ENCODE peak calls at places on chromosome 18, in six cellular contexts. One of them, this sample, is unnamed.

GRCh38 chr18:55499526-55499925 is 88.5 kb downstream of the TCF4 start:
- DNase-seq in heart right ventricle: no peak
- DNase-seq in AG10803: no peak
- DNase-seq in fibroblast of the aortic adventitia: no peak
- DNase-seq in heart left ventricle: no peak
- DNase-seq in fibroblast of lung: no peak
- DNase-seq in this sample: no peak

GRCh38 chr18:48734460-48734859 is 195.6 kb downstream of the CTIF start:
- DNase-seq in AG10803: no peak
- DNase-seq in heart left ventricle: no peak
- DNase-seq in fibroblast of the aortic adventitia: no peak
- DNase-seq in heart right ventricle: no peak
- DNase-seq in fibroblast of lung: no peak
- DNase-seq in this sample: no peak

GRCh38 chr18:32920796-32921787 is 148.3 kb upstream of the KLHL14 start:
- DNase-seq in fibroblast of lung: peak
- DNase-seq in heart left ventricle: no peak
- DNase-seq in heart right ventricle: no peak
- DNase-seq in fibroblast of the aortic adventitia: peak
- DNase-seq in AG10803: peak
- DNase-seq in this sample: peak

GRCh38 chr18:24810561-24810960 is 350.1 kb downstream of the HRH4 start:
- DNase-seq in fibroblast of lung: no peak
- DNase-seq in AG10803: no peak
- DNase-seq in heart left ventricle: no peak
- DNase-seq in heart right ventricle: no peak
- DNase-seq in fibroblast of the aortic adventitia: no peak
- DNase-seq in this sample: no peak

GRCh38 chr18:79681484-79682387 is 2.1 kb downstream of the CTDP1 start:
- DNase-seq in fibroblast of lung: no peak
- DNase-seq in AG10803: no peak
- DNase-seq in heart left ventricle: no peak
- DNase-seq in fibroblast of the aortic adventitia: no peak
- DNase-seq in heart right ventricle: no peak
- DNase-seq in this sample: no peak

GRCh38 chr18:41338341-41338740 is 616.7 kb upstream of the PIK3C3 start:
- DNase-seq in heart right ventricle: no peak
- DNase-seq in fibroblast of lung: no peak
- DNase-seq in heart left ventricle: no peak
- DNase-seq in AG10803: no peak
- DNase-seq in fibroblast of the aortic adventitia: no peak
- DNase-seq in this sample: no peak

GRCh38 chr18:72086421-72086820 is 457.7 kb downstream of the CBLN2 start:
- DNase-seq in heart right ventricle: no peak
- DNase-seq in AG10803: no peak
- DNase-seq in heart left ventricle: no peak
- DNase-seq in fibroblast of lung: peak
- DNase-seq in fibroblast of the aortic adventitia: peak
- DNase-seq in this sample: peak

GRCh38 chr18:3162181-3162580 is 57.6 kb downstream of the MYOM1 start:
- DNase-seq in fibroblast of the aortic adventitia: no peak
- DNase-seq in heart left ventricle: no peak
- DNase-seq in fibroblast of lung: no peak
- DNase-seq in heart right ventricle: no peak
- DNase-seq in AG10803: no peak
- DNase-seq in this sample: no peak

GRCh38 chr18:48735070-48735676 is 196.3 kb downstream of the CTIF start:
- DNase-seq in fibroblast of the aortic adventitia: no peak
- DNase-seq in fibroblast of lung: no peak
- DNase-seq in heart right ventricle: no peak
- DNase-seq in heart left ventricle: no peak
- DNase-seq in AG10803: no peak
- DNase-seq in this sample: no peak

GRCh38 chr18:54647176-54647575 is 56.1 kb downstream of the DYNAP start:
- DNase-seq in fibroblast of lung: peak
- DNase-seq in heart right ventricle: no peak
- DNase-seq in heart left ventricle: no peak
- DNase-seq in fibroblast of the aortic adventitia: peak
- DNase-seq in AG10803: no peak
- DNase-seq in this sample: peak

GRCh38 chr18:71221405-71221804 is 932.6 kb downstream of the SOCS6 start:
- DNase-seq in AG10803: no peak
- DNase-seq in heart right ventricle: no peak
- DNase-seq in fibroblast of lung: no peak
- DNase-seq in fibroblast of the aortic adventitia: no peak
- DNase-seq in heart left ventricle: no peak
- DNase-seq in this sample: no peak

GRCh38 chr18:24470805-24471204 is 10.4 kb downstream of the HRH4 start:
- DNase-seq in heart left ventricle: no peak
- DNase-seq in fibroblast of lung: no peak
- DNase-seq in fibroblast of the aortic adventitia: no peak
- DNase-seq in AG10803: no peak
- DNase-seq in heart right ventricle: no peak
- DNase-seq in this sample: no peak

GRCh38 chr18:11500153-11501122 is 109.0 kb upstream of the SLC35G4 start:
- DNase-seq in AG10803: peak
- DNase-seq in fibroblast of lung: peak
- DNase-seq in fibroblast of the aortic adventitia: peak
- DNase-seq in heart left ventricle: no peak
- DNase-seq in heart right ventricle: no peak
- DNase-seq in this sample: peak

GRCh38 chr18:5294618-5295230 is 802 bp downstream of the ZBTB14 start:
- DNase-seq in fibroblast of lung: peak
- DNase-seq in fibroblast of the aortic adventitia: peak
- DNase-seq in heart right ventricle: peak
- DNase-seq in heart left ventricle: peak
- DNase-seq in AG10803: peak
- DNase-seq in this sample: peak

GRCh38 chr18:5297582-5297981 is 2.1 kb upstream of the ZBTB14 start:
- DNase-seq in heart right ventricle: no peak
- DNase-seq in fibroblast of the aortic adventitia: no peak
- DNase-seq in AG10803: no peak
- DNase-seq in fibroblast of lung: no peak
- DNase-seq in heart left ventricle: no peak
- DNase-seq in this sample: no peak

GRCh38 chr18:5296706-5297320 is 1.3 kb upstream of the ZBTB14 start:
- DNase-seq in heart right ventricle: peak
- DNase-seq in fibroblast of the aortic adventitia: peak
- DNase-seq in fibroblast of lung: peak
- DNase-seq in AG10803: peak
- DNase-seq in heart left ventricle: peak
- DNase-seq in this sample: peak

GRCh38 chr18:5295231-5295920 is at the start of gene ZBTB14:
- DNase-seq in fibroblast of the aortic adventitia: peak
- DNase-seq in heart right ventricle: peak
- DNase-seq in fibroblast of lung: peak
- DNase-seq in heart left ventricle: peak
- DNase-seq in AG10803: peak
- DNase-seq in this sample: peak

DNA sequence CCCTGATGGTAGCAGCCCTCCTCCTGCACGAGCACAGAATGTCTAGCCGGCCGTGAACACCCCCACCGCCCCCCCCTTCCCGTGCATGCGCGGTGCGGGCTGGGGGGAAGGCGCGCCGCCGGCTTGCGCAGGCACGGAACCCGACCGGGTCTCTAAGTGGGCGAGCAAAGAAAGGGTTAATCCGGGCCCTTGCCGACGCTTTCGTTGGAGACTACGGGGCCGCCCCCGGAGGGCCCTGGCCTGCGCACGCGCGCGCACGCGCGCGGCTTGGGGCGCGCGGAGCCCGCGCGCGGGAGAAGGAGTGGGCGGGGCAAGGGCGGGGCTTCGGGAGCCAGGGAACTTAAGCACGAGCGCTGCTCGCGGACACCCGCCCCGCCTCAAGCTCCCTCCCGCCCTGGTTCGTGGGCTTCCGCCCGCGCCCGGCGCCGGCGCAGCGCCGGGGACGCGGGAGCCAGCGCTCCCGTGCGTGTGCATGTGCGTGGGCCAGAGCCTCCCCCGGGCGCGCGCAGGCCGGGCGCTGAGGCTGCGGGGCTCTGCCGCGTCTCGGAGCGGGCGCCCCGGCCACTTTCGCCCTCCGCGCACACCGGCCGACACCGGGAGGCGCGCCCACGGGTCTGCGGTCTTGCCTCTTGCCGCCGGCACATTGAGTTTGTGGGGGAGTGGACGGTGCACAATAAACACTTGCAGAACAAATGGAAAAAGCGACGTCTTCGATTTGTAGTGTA is 617 bp upstream of the ZBTB14 start:
- DNase-seq in fibroblast of lung: peak
- DNase-seq in heart right ventricle: peak
- DNase-seq in AG10803: peak
- DNase-seq in fibroblast of the aortic adventitia: peak
- DNase-seq in heart left ventricle: peak
- DNase-seq in this sample: peak
- H3K4me3 ChIP-seq in fibroblast of lung: peak
- H3K4me3 ChIP-seq in heart right ventricle: peak
- H3K4me3 ChIP-seq in AG10803: peak
- H3K4me3 ChIP-seq in fibroblast of the aortic adventitia: peak
- H3K4me3 ChIP-seq in heart left ventricle: peak
- H3K4me3 ChIP-seq in this sample: peak

DNA sequence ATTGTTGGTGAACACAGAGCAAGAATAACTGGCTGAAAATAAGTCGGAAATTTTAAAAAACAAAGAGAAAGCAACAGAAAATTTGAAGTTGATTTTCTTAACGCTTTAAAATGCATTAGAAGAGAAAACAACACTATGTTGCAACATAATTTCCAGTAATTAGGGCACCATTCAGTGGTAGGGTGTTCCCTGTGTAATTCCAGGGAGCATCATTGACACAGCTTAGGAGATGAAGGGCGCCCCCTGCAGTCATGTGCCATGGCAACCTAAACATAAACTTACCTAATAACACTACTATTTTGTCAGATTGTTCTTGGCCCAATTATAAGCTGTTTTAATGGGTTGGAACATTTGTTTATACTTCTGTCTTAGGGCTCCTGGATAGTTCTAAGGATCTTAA is 99.6 kb downstream of the DTNA start:
- DNase-seq in AG10803: peak
- DNase-seq in fibroblast of lung: peak
- DNase-seq in fibroblast of the aortic adventitia: peak
- DNase-seq in heart left ventricle: peak
- DNase-seq in heart right ventricle: peak
- DNase-seq in this sample: peak
- TF ChIP-seq CTCF in AG10803: peak
- TF ChIP-seq CTCF in fibroblast of lung: peak
- TF ChIP-seq CTCF in fibroblast of the aortic adventitia: peak
- TF ChIP-seq CTCF in heart left ventricle: peak
- TF ChIP-seq CTCF in heart right ventricle: peak
- TF ChIP-seq CTCF in this sample: peak

DNA sequence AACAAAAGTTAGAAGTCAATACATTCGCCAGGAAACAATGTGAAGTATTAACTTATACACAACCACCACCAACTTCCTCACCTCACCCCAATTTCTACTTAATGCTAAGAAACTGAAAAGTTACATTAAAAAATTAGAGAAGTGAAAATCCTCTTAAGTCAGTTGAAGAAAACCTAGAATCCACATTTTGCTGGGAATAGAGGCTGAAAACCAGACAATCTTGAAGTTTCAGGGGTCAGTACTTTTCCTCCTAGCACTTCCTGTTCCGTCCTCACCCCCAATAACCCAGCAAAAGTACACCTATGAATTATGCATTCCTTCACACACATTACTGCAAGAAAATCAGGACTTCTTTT is 6.3 kb downstream of the YES1 start:
- DNase-seq in fibroblast of the aortic adventitia: no peak
- DNase-seq in fibroblast of lung: no peak
- DNase-seq in heart right ventricle: no peak
- DNase-seq in heart left ventricle: no peak
- DNase-seq in AG10803: no peak
- DNase-seq in this sample: no peak
- H3K4me3 ChIP-seq in fibroblast of the aortic adventitia: no peak
- H3K4me3 ChIP-seq in fibroblast of lung: no peak
- H3K4me3 ChIP-seq in heart right ventricle: peak
- H3K4me3 ChIP-seq in heart left ventricle: no peak
- H3K4me3 ChIP-seq in AG10803: no peak
- H3K4me3 ChIP-seq in this sample: no peak

GRCh38 chr18:57970356-57971095 is 73.5 kb upstream of the NEDD4L start:
- DNase-seq in AG10803: no peak
- DNase-seq in heart left ventricle: no peak
- DNase-seq in fibroblast of the aortic adventitia: no peak
- DNase-seq in fibroblast of lung: no peak
- DNase-seq in heart right ventricle: no peak
- DNase-seq in this sample: no peak
- TF ChIP-seq CTCF in AG10803: no peak
- TF ChIP-seq CTCF in heart left ventricle: no peak
- TF ChIP-seq CTCF in fibroblast of the aortic adventitia: peak
- TF ChIP-seq CTCF in fibroblast of lung: peak
- TF ChIP-seq CTCF in heart right ventricle: no peak
- TF ChIP-seq CTCF in this sample: peak

DNA sequence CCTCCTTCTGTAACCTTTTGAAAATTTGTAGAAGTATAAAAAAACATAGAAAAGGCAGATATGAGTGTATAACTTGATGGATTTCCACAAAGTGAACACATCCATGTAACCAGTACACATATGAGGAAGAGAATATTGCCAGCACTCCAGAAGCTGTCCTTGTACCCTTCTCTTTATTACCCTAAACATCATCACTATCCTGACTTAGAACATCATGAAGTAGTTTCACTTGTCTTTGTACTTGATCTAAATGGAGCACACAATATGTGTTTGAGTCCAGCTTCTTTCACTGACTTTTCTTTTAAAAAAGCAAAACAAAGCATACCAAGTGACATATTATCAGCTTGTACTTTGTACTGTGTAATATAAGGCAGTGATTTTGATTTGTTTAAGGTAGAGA is 154.0 kb downstream of the PHLPP1 start:
- DNase-seq in heart right ventricle: no peak
- DNase-seq in fibroblast of the aortic adventitia: no peak
- DNase-seq in fibroblast of lung: no peak
- DNase-seq in AG10803: no peak
- DNase-seq in heart left ventricle: no peak
- DNase-seq in this sample: no peak
- H3K4me3 ChIP-seq in heart right ventricle: no peak
- H3K4me3 ChIP-seq in fibroblast of the aortic adventitia: no peak
- H3K4me3 ChIP-seq in fibroblast of lung: no peak
- H3K4me3 ChIP-seq in AG10803: no peak
- H3K4me3 ChIP-seq in heart left ventricle: no peak
- H3K4me3 ChIP-seq in this sample: no peak

This sample was measured in fibroblast of pulmonary artery.